ENCODE peak calls at places on chromosomes 16 and 17, in four cellular contexts. D is C1 segment of cervical spinal cord; Z is CD8-positive, alpha-beta memory T cell; B is activated naive CD8-positive, alpha-beta T cell treated with anti-CD3 and anti-CD28 coated beads, Interleukin-2, amount 50 U/mL, for 16 hours. K is an unnamed sample.

GRCh38 chr16:18832613-18833012 is 31.3 kb upstream of the ARL6IP1 start:
- DNase-seq in Z (no peak), B (no peak), D (no peak), K (no peak)

GRCh38 chr16:27399969-27400368 is 2.0 kb upstream of the IL21R start:
- DNase-seq in D (no peak), B (no peak), Z (no peak), K (no peak)

GRCh38 chr16:14249291-14250032 is 178.3 kb downstream of the MRTFB start:
- DNase-seq in B (peak; percentile 8), Z (peak; percentile 9), D (no peak), K (peak; percentile 31)

GRCh38 chr16:11347831-11348230 is 2.6 kb downstream of the RMI2 start:
- DNase-seq in Z (no peak), D (no peak), B (no peak), K (no peak)

GRCh38 chr16:11916524-11917285 is 949 bp upstream of the GSPT1 start:
- DNase-seq in Z (no peak), B (no peak), D (no peak), K (no peak)

GRCh38 chr17:258045-258734 is 76.7 kb upstream of the DOC2B start:
- DNase-seq in Z (no peak), B (no peak), D (no peak), K (no peak)

GRCh38 chr16:68490829-68491575 is 42.7 kb upstream of the SMPD3 start:
- DNase-seq in D (no peak), Z (no peak), B (no peak), K (no peak)

GRCh38 chr16:68055395-68055794 is 29.8 kb upstream of the NFATC3 start:
- DNase-seq in B (no peak), D (no peak), Z (no peak), K (no peak)

GRCh38 chr17:50806141-50806643 is 29.2 kb upstream of the WFIKKN2 start:
- DNase-seq in B (no peak), D (no peak), Z (no peak), K (no peak)

GRCh38 chr17:47995241-47995935 is 24.5 kb downstream of the CDK5RAP3 start:
- DNase-seq in B (no peak), D (no peak), Z (no peak), K (no peak)

GRCh38 chr17:55513885-55514590 is 2.8 kb upstream of the SMIM36 start:
- DNase-seq in D (no peak), B (peak; percentile 46), Z (peak; percentile 42), K (peak; percentile 79)

GRCh38 chr17:65020284-65020683 is 36.3 kb downstream of the GNA13 start:
- DNase-seq in Z (no peak), B (no peak), D (no peak), K (no peak)

GRCh38 chr16:3017806-3018506 is at the start of gene CLDN6:
- DNase-seq in B (no peak), Z (no peak), D (no peak), K (no peak)

GRCh38 chr17:76986318-76986717 is 118.1 kb downstream of the MGAT5B start:
- DNase-seq in D (no peak), Z (no peak), B (no peak), K (no peak)

GRCh38 chr17:47229535-47230443 is 20.6 kb downstream of the MYL4 start:
- DNase-seq in Z (peak; percentile 36), D (peak; percentile 55), B (peak; percentile 30), K (peak; percentile 78)

GRCh38 chr17:64387145-64387473 is 3.6 kb downstream of the PECAM1 start:
- DNase-seq in D (no peak), Z (no peak), B (no peak), K (no peak)

GRCh38 chr16:57203451-57203850 is 17.3 kb downstream of the RSPRY1 start:
- DNase-seq in B (no peak), D (no peak), Z (no peak), K (no peak)

GRCh38 chr17:28983286-28984240 is 22.3 kb downstream of the SEZ6 start:
- DNase-seq in B (no peak), Z (no peak), D (no peak), K (no peak)

GRCh38 chr17:40900819-40901356 is 15.8 kb upstream of the KRT20 start:
- DNase-seq in B (no peak), Z (no peak), D (no peak), K (no peak)

GRCh38 chr16:77307764-77308561 is 108.8 kb downstream of the SYCE1L start:
- DNase-seq in D (no peak), Z (no peak), B (no peak), K (no peak)